ENCODE peak calls at places on chromosomes 11 and 22, in nine cellular contexts. One of them, this sample, is unnamed.

GRCh38 chr11:23201936-23202522 is 341.8 kb upstream of the CCDC179 start:
- DNase-seq in fibroblast of the aortic adventitia: no peak
- DNase-seq in PC-3: no peak
- DNase-seq in lung: no peak
- DNase-seq in psoas muscle: no peak
- DNase-seq in AG09309: no peak
- DNase-seq in fibroblast of mammary gland: no peak
- DNase-seq in tibial nerve: no peak
- DNase-seq in adrenal gland: no peak
- DNase-seq in this sample: no peak

GRCh38 chr22:30572840-30573593 is 1.4 kb downstream of the GAL3ST1 start:
- DNase-seq in fibroblast of the aortic adventitia: no peak
- DNase-seq in PC-3: no peak
- DNase-seq in lung: no peak
- DNase-seq in psoas muscle: no peak
- DNase-seq in AG09309: no peak
- DNase-seq in fibroblast of mammary gland: no peak
- DNase-seq in tibial nerve: no peak
- DNase-seq in adrenal gland: no peak
- DNase-seq in this sample: no peak

GRCh38 chr22:23065495-23066122 is 4.7 kb upstream of the GNAZ start:
- DNase-seq in fibroblast of the aortic adventitia: no peak
- DNase-seq in PC-3: no peak
- DNase-seq in lung: no peak
- DNase-seq in psoas muscle: no peak
- DNase-seq in AG09309: no peak
- DNase-seq in fibroblast of mammary gland: no peak
- DNase-seq in tibial nerve: no peak
- DNase-seq in adrenal gland: peak; percentile 2
- DNase-seq in this sample: no peak

GRCh38 chr11:115083129-115083823 is 404.9 kb downstream of the NXPE2 start:
- DNase-seq in fibroblast of the aortic adventitia: no peak
- DNase-seq in PC-3: no peak
- DNase-seq in lung: no peak
- DNase-seq in psoas muscle: no peak
- DNase-seq in AG09309: no peak
- DNase-seq in fibroblast of mammary gland: no peak
- DNase-seq in tibial nerve: no peak
- DNase-seq in adrenal gland: no peak
- DNase-seq in this sample: no peak

GRCh38 chr11:57425565-57426438 is 1.1 kb downstream of the SLC43A3 start:
- DNase-seq in fibroblast of the aortic adventitia: peak; percentile 80
- DNase-seq in PC-3: no peak
- DNase-seq in lung: peak; percentile 72
- DNase-seq in psoas muscle: peak; percentile 76
- DNase-seq in AG09309: no peak
- DNase-seq in fibroblast of mammary gland: peak; percentile 49
- DNase-seq in tibial nerve: peak; percentile 43
- DNase-seq in adrenal gland: peak; percentile 48
- DNase-seq in this sample: no peak

GRCh38 chr22:24968066-24968561 is 15.6 kb downstream of the KIAA1671 start:
- DNase-seq in fibroblast of the aortic adventitia: peak; percentile 51
- DNase-seq in PC-3: peak; percentile 90
- DNase-seq in lung: no peak
- DNase-seq in psoas muscle: peak; percentile 37
- DNase-seq in AG09309: no peak
- DNase-seq in fibroblast of mammary gland: no peak
- DNase-seq in tibial nerve: no peak
- DNase-seq in adrenal gland: peak; percentile 88
- DNase-seq in this sample: no peak

GRCh38 chr22:32558681-32559355 is 84.2 kb downstream of the FBXO7 start:
- DNase-seq in fibroblast of the aortic adventitia: peak; percentile 84
- DNase-seq in PC-3: peak; percentile 84
- DNase-seq in lung: peak; percentile 55
- DNase-seq in psoas muscle: peak; percentile 85
- DNase-seq in AG09309: no peak
- DNase-seq in fibroblast of mammary gland: peak; percentile 88
- DNase-seq in tibial nerve: peak; percentile 41
- DNase-seq in adrenal gland: peak; percentile 79
- DNase-seq in this sample: peak; percentile 56

GRCh38 chr11:35559949-35560348 is 34.5 kb upstream of the PAMR1 start:
- DNase-seq in fibroblast of the aortic adventitia: no peak
- DNase-seq in PC-3: no peak
- DNase-seq in lung: no peak
- DNase-seq in psoas muscle: no peak
- DNase-seq in AG09309: no peak
- DNase-seq in fibroblast of mammary gland: no peak
- DNase-seq in tibial nerve: no peak
- DNase-seq in adrenal gland: no peak
- DNase-seq in this sample: no peak

GRCh38 chr11:115087791-115088190 is 409.5 kb downstream of the NXPE2 start:
- DNase-seq in fibroblast of the aortic adventitia: no peak
- DNase-seq in PC-3: no peak
- DNase-seq in lung: no peak
- DNase-seq in psoas muscle: no peak
- DNase-seq in AG09309: no peak
- DNase-seq in fibroblast of mammary gland: no peak
- DNase-seq in tibial nerve: no peak
- DNase-seq in adrenal gland: no peak
- DNase-seq in this sample: no peak

GRCh38 chr11:72863091-72863490 is 48.9 kb downstream of the ATG16L2 start:
- DNase-seq in fibroblast of the aortic adventitia: no peak
- DNase-seq in PC-3: no peak
- DNase-seq in lung: no peak
- DNase-seq in psoas muscle: no peak
- DNase-seq in AG09309: no peak
- DNase-seq in fibroblast of mammary gland: no peak
- DNase-seq in tibial nerve: no peak
- DNase-seq in adrenal gland: no peak
- DNase-seq in this sample: no peak

GRCh38 chr22:44881624-44882023 is 128.2 kb downstream of the PHF21B start:
- DNase-seq in fibroblast of the aortic adventitia: no peak
- DNase-seq in PC-3: peak; percentile 28
- DNase-seq in lung: no peak
- DNase-seq in psoas muscle: no peak
- DNase-seq in AG09309: no peak
- DNase-seq in fibroblast of mammary gland: no peak
- DNase-seq in tibial nerve: no peak
- DNase-seq in adrenal gland: no peak
- DNase-seq in this sample: no peak

GRCh38 chr11:9639099-9639498 is 24.8 kb upstream of the SWAP70 start:
- DNase-seq in fibroblast of the aortic adventitia: peak; percentile 10
- DNase-seq in PC-3: no peak
- DNase-seq in lung: no peak
- DNase-seq in psoas muscle: peak; percentile 60
- DNase-seq in AG09309: no peak
- DNase-seq in fibroblast of mammary gland: no peak
- DNase-seq in tibial nerve: peak; percentile 30
- DNase-seq in adrenal gland: peak; percentile 38
- DNase-seq in this sample: no peak

GRCh38 chr11:119744577-119744976 is 15.6 kb upstream of the NECTIN1 start:
- DNase-seq in fibroblast of the aortic adventitia: no peak
- DNase-seq in PC-3: no peak
- DNase-seq in lung: no peak
- DNase-seq in psoas muscle: no peak
- DNase-seq in AG09309: no peak
- DNase-seq in fibroblast of mammary gland: no peak
- DNase-seq in tibial nerve: no peak
- DNase-seq in adrenal gland: no peak
- DNase-seq in this sample: no peak

GRCh38 chr11:119745776-119746535 is 17.0 kb upstream of the NECTIN1 start:
- DNase-seq in fibroblast of the aortic adventitia: no peak
- DNase-seq in PC-3: no peak
- DNase-seq in lung: no peak
- DNase-seq in psoas muscle: no peak
- DNase-seq in AG09309: no peak
- DNase-seq in fibroblast of mammary gland: no peak
- DNase-seq in tibial nerve: no peak
- DNase-seq in adrenal gland: no peak
- DNase-seq in this sample: no peak

GRCh38 chr11:119743041-119743440 is 14.0 kb upstream of the NECTIN1 start:
- DNase-seq in fibroblast of the aortic adventitia: no peak
- DNase-seq in PC-3: no peak
- DNase-seq in lung: no peak
- DNase-seq in psoas muscle: no peak
- DNase-seq in AG09309: no peak
- DNase-seq in fibroblast of mammary gland: no peak
- DNase-seq in tibial nerve: no peak
- DNase-seq in adrenal gland: no peak
- DNase-seq in this sample: no peak

GRCh38 chr11:119742263-119742861 is 13.4 kb upstream of the NECTIN1 start:
- DNase-seq in fibroblast of the aortic adventitia: peak; percentile 22
- DNase-seq in PC-3: no peak
- DNase-seq in lung: no peak
- DNase-seq in psoas muscle: no peak
- DNase-seq in AG09309: no peak
- DNase-seq in fibroblast of mammary gland: no peak
- DNase-seq in tibial nerve: no peak
- DNase-seq in adrenal gland: no peak
- DNase-seq in this sample: no peak

DNA sequence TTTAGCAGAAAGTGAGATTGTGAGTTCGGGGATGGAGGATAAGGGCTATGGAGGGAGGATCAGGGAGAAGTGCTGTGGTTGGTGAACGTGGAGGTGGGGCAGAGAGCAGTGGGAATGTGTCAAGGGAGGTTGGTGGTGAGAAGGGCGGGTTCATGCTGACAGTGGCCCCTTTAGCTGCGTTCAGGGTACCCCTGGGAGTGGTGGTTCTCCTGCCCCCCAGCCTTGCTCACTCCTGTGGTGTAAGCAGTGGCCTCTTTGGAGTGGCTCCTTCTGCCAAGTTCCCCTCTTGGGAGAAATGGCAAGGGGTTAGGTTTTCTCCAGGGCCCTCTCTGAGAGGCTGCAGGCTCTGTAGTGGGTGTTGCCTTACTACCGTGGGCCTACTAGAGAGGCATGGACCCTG is 16.1 kb upstream of the NECTIN1 start:
- DNase-seq in fibroblast of the aortic adventitia: no peak
- DNase-seq in PC-3: no peak
- DNase-seq in lung: no peak
- DNase-seq in psoas muscle: no peak
- DNase-seq in AG09309: no peak
- DNase-seq in fibroblast of mammary gland: no peak
- DNase-seq in tibial nerve: no peak
- DNase-seq in adrenal gland: no peak
- DNase-seq in this sample: no peak
- TF ChIP-seq CTCF in fibroblast of the aortic adventitia: no peak
- TF ChIP-seq CTCF in PC-3: no peak
- TF ChIP-seq CTCF in lung: no peak
- TF ChIP-seq CTCF in psoas muscle: no peak
- TF ChIP-seq CTCF in AG09309: no peak
- TF ChIP-seq CTCF in fibroblast of mammary gland: no peak
- TF ChIP-seq CTCF in tibial nerve: no peak
- TF ChIP-seq CTCF in adrenal gland: no peak
- TF ChIP-seq CTCF in this sample: no peak

GRCh38 chr11:81874627-81875026 is 859.0 kb downstream of the FAM181B start:
- DNase-seq in fibroblast of the aortic adventitia: no peak
- DNase-seq in PC-3: no peak
- DNase-seq in lung: no peak
- DNase-seq in psoas muscle: no peak
- DNase-seq in AG09309: no peak
- DNase-seq in fibroblast of mammary gland: no peak
- DNase-seq in tibial nerve: no peak
- DNase-seq in adrenal gland: no peak
- DNase-seq in this sample: no peak
- TF ChIP-seq CTCF in fibroblast of the aortic adventitia: no peak
- TF ChIP-seq CTCF in PC-3: no peak
- TF ChIP-seq CTCF in lung: no peak
- TF ChIP-seq CTCF in psoas muscle: no peak
- TF ChIP-seq CTCF in AG09309: no peak
- TF ChIP-seq CTCF in fibroblast of mammary gland: no peak
- TF ChIP-seq CTCF in tibial nerve: no peak
- TF ChIP-seq CTCF in adrenal gland: no peak
- TF ChIP-seq CTCF in this sample: no peak

GRCh38 chr11:67276821-67277230 is 10.6 kb downstream of the GRK2 start:
- DNase-seq in fibroblast of the aortic adventitia: peak; percentile 34
- DNase-seq in PC-3: no peak
- DNase-seq in lung: no peak
- DNase-seq in psoas muscle: peak; percentile 63
- DNase-seq in AG09309: no peak
- DNase-seq in fibroblast of mammary gland: peak; percentile 67
- DNase-seq in tibial nerve: no peak
- DNase-seq in adrenal gland: peak; percentile 29
- DNase-seq in this sample: no peak
- TF ChIP-seq CTCF in fibroblast of the aortic adventitia: peak; percentile 9
- TF ChIP-seq CTCF in PC-3: no peak
- TF ChIP-seq CTCF in lung: no peak
- TF ChIP-seq CTCF in psoas muscle: peak; percentile 24
- TF ChIP-seq CTCF in AG09309: peak; percentile 51
- TF ChIP-seq CTCF in fibroblast of mammary gland: peak; percentile 26
- TF ChIP-seq CTCF in tibial nerve: peak; percentile 8
- TF ChIP-seq CTCF in adrenal gland: peak; percentile 13
- TF ChIP-seq CTCF in this sample: no peak

DNA sequence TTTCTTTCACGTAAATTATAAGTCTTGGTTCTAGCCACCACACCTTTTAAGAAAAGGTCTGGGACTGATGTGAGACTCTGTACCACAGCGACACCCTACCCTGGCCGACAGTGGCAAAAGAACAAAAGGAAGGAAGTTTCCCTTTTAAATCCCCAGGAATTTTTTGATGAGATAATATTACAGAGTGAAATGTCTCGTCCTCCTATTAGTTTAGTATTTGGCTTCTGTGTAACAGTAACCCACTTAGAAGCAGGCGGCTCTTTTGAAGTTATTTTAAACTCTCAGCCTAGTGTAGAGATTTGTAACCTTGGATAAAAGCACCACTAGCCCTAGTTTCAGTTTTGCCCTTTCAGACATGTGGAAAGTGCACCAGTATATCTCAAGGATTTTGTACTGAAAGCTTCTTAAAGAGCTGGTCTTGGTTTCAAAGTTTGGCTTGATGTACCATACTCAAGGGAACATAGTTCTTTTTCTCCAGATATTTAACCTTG is 84.1 kb downstream of the C22orf31 start:
- DNase-seq in fibroblast of the aortic adventitia: peak; percentile 47
- DNase-seq in PC-3: no peak
- DNase-seq in lung: no peak
- DNase-seq in psoas muscle: no peak
- DNase-seq in AG09309: no peak
- DNase-seq in fibroblast of mammary gland: peak; percentile 32
- DNase-seq in tibial nerve: no peak
- DNase-seq in adrenal gland: no peak
- DNase-seq in this sample: no peak
- TF ChIP-seq CTCF in fibroblast of the aortic adventitia: no peak
- TF ChIP-seq CTCF in PC-3: no peak
- TF ChIP-seq CTCF in lung: no peak
- TF ChIP-seq CTCF in psoas muscle: no peak
- TF ChIP-seq CTCF in AG09309: no peak
- TF ChIP-seq CTCF in fibroblast of mammary gland: no peak
- TF ChIP-seq CTCF in tibial nerve: no peak
- TF ChIP-seq CTCF in adrenal gland: no peak
- TF ChIP-seq CTCF in this sample: no peak

This sample was measured in omental fat pad.